ENCODE peak calls at places on chromosomes 6 and 20, in nine cellular contexts. N is H9; K is bronchial epithelial cell; W is NCI-H345; H is T1000; P is NCI-H2029 treated with DMSO at 0.1 percent for 48 hours; F is dorsolateral prefrontal cortex; X is activated naive CD4-positive, alpha-beta T cell; L is fibroblast of lung. A is an unnamed sample.

GRCh38 chr20:38301283-38301682 is 2.7 kb upstream of the BPI start:
- DNase-seq in X (no peak), W (no peak), F (no peak), L (no peak), P (no peak), K (no peak), H (no peak), N (no peak), A (no peak)

GRCh38 chr20:49914310-49915117 is 815 bp downstream of the SPATA2 start:
- DNase-seq in P (no peak), W (no peak), H (no peak), F (no peak), L (no peak), K (peak; percentile 45), X (no peak), N (no peak), A (no peak)

GRCh38 chr6:151004415-151005024 is 139.0 kb downstream of the MTHFD1L start:
- DNase-seq in F (no peak), X (no peak), H (no peak), K (peak; percentile 98), W (peak; percentile 55), P (peak; percentile 43), N (no peak), L (peak; percentile 95), A (peak; percentile 77)

GRCh38 chr20:33016581-33017109 is 9.1 kb downstream of the BPIFB2 start:
- DNase-seq in L (no peak), W (no peak), F (no peak), X (no peak), P (no peak), N (no peak), H (no peak), K (no peak), A (no peak)

GRCh38 chr20:57543754-57544153 is 17.2 kb upstream of the PCK1 start:
- DNase-seq in H (no peak), P (no peak), K (no peak), L (no peak), W (no peak), X (no peak), F (no peak), N (no peak), A (no peak)

GRCh38 chr6:35663447-35664235 is 25.1 kb downstream of the FKBP5 start:
- DNase-seq in N (no peak), W (no peak), X (no peak), L (peak; percentile 33), H (no peak), K (peak; percentile 62), P (no peak), F (no peak), A (no peak)

GRCh38 chr20:20546402-20546801 is 166.0 kb downstream of the RALGAPA2 start:
- DNase-seq in F (no peak), L (no peak), K (peak; percentile 87), H (no peak), X (no peak), N (no peak), P (peak; percentile 47), W (no peak), A (peak; percentile 17)

GRCh38 chr6:142694054-142694453 is 250.9 kb downstream of the HIVEP2 start:
- DNase-seq in K (no peak), H (no peak), W (no peak), F (no peak), X (no peak), N (no peak), P (no peak), L (no peak), A (no peak)

GRCh38 chr20:19397676-19398075 is 185.2 kb downstream of the SLC24A3 start:
- DNase-seq in P (no peak), N (no peak), L (no peak), H (no peak), W (no peak), F (no peak), K (peak; percentile 18), X (no peak), A (peak; percentile 13)